ENCODE peak calls at places on chromosomes 6 and 20, in four cellular contexts. J, A, P and S are unnamed samples. For H3K4me1, the result is how much of the 10 kb centered on the place peaks cover.

GRCh38 chr6:158468666-158469065 is 91.2 kb upstream of the TMEM181 start:
- DNase-seq in P (no peak), J (no peak), A (no peak), S (peak)

GRCh38 chr6:110705543-110705942 is 109.7 kb downstream of the CDK19 start:
- DNase-seq in P (no peak), A (no peak), J (no peak), S (no peak)

GRCh38 chr20:21436186-21436585 is 38.9 kb upstream of the NKX2-4 start:
- DNase-seq in P (peak), A (no peak), J (no peak), S (no peak)

GRCh38 chr20:32050851-32051556 is 1.0 kb upstream of the HCK start:
- DNase-seq in J (peak), A (peak), P (no peak), S (peak)

GRCh38 chr6:22892452-22892851 is 323.1 kb downstream of the HDGFL1 start:
- DNase-seq in P (no peak), J (no peak), A (no peak), S (no peak)

GRCh38 chr6:67888546-67888885 is 746.6 kb upstream of the ADGRB3 start:
- DNase-seq in P (no peak), J (no peak), A (no peak), S (no peak)

GRCh38 chr20:39993737-39994136 is 695.3 kb downstream of the MAFB start:
- DNase-seq in A (no peak), P (no peak), J (no peak), S (no peak)

GRCh38 chr6:18053555-18054445 is 66.4 kb upstream of the KIF13A start:
- DNase-seq in P (no peak), A (no peak), J (no peak), S (no peak)

GRCh38 chr6:4776493-4776966 is 326 bp downstream of the CDYL start:
- DNase-seq in J (peak), P (no peak), A (no peak), S (peak)

GRCh38 chr20:50302463-50303041 is 111.9 kb downstream of the CEBPB start:
- DNase-seq in A (no peak), J (no peak), P (no peak), S (no peak)

GRCh38 chr6:20208687-20209378 is 3.4 kb downstream of the MBOAT1 start:
- DNase-seq in A (no peak), P (no peak), J (no peak), S (no peak)

GRCh38 chr6:142850653-142851434 is 94.1 kb downstream of the HIVEP2 start:
- DNase-seq in J (no peak), P (no peak), A (no peak), S (no peak)

GRCh38 chr6:5325173-5325572 is 63.9 kb downstream of the FARS2 start:
- DNase-seq in J (no peak), A (no peak), P (no peak), S (no peak)

GRCh38 chr20:13141541-13141940 is 79.5 kb upstream of the ISM1 start:
- DNase-seq in J (no peak), P (no peak), A (no peak), S (no peak)

GRCh38 chr6:106046116-106046853 is 39.9 kb upstream of the PRDM1 start:
- DNase-seq in A (no peak), J (no peak), P (no peak), S (no peak)

GRCh38 chr6:102701019-102701418 is 1307.5 kb downstream of the GRIK2 start:
- DNase-seq in A (no peak), J (no peak), P (no peak), S (no peak)

GRCh38 chr6:44668976-44669934 is 281.7 kb downstream of the CDC5L start:
- DNase-seq in P (no peak), J (peak), A (no peak), S (no peak)

GRCh38 chr6:33929575-33930288 is 125.9 kb upstream of the MLN start:
- DNase-seq in A (no peak), P (no peak), J (no peak), S (no peak)

GRCh38 chr6:138278326-138278725 is 60.0 kb upstream of the PBOV1 start:
- DNase-seq in A (peak), J (peak), P (no peak), S (peak)

GRCh38 chr6:28474441-28475219 is 31.3 kb upstream of the ZSCAN23 start:
- DNase-seq in J (no peak), A (peak), P (peak), S (peak)

GRCh38 chr6:100459291-100459690 is 5.4 kb downstream of the SIM1 start:
- DNase-seq in J (no peak), A (no peak), P (no peak), S (no peak)

GRCh38 chr6:100461273-100461919 is 3.3 kb downstream of the SIM1 start:
- DNase-seq in P (no peak), A (peak), J (peak), S (peak)

GRCh38 chr6:100461920-100462295 is 2.8 kb downstream of the SIM1 start:
- DNase-seq in P (no peak), A (no peak), J (no peak), S (no peak)

GRCh38 chr6:100462396-100462795 is 2.3 kb downstream of the SIM1 start:
- DNase-seq in A (no peak), P (no peak), J (no peak), S (no peak)

DNA sequence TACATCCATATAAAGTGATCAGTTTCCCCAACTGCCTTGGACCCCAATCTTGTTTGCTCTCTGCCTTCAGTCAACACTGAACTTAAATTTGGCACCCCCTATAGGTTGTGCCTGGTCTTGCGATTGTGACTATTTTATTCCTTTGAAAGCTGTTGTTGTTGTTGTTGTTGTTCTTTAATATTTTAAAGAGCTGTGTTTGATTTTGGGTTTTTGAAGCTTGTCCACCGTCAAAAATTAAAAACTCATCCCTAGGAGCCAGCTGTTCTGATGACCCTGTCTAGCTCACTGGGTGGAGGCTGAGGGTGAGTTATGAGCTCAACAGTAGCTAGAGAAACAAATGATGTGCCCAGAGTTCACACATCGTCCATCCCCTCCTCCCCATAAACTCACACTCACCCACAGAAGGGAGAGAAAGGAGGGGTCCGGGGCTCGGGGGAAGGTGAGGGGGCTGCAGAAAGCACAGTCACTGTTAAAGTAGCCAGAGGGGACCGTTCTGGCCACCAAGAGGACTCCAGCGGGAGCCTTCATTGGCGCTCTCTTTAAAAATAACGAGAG is 4.0 kb downstream of the SIM1 start:
- DNase-seq in A (peak), P (no peak), J (peak), S (peak)
- TF ChIP-seq CTCF in A (peak), P (peak), J (peak), S (peak)

DNA sequence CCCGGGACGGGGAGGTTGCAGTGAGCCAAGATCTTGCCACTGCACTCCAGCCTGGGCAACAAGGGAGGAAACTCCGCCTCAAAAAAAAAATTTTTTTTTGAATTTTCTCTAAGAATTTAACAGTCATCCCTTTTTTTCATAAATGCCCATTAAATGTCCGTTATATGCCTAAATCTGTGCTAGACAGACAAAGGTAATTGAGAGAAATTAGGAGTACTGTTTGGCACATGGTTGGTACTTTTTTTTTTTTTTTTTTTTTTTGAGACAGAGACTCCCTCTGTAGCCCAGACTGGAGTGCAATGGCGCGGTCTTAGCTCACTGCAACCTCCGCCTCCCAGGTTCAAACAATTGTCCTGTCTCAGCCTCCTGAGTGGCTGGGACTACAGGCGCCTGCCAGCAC is 1.7 kb downstream of the PCMT1 start:
- DNase-seq in J (no peak), P (no peak), A (no peak), S (no peak)
- H3K4me1 ChIP-seq in J (under half), P (under half), A (under half), S (under half)

DNA sequence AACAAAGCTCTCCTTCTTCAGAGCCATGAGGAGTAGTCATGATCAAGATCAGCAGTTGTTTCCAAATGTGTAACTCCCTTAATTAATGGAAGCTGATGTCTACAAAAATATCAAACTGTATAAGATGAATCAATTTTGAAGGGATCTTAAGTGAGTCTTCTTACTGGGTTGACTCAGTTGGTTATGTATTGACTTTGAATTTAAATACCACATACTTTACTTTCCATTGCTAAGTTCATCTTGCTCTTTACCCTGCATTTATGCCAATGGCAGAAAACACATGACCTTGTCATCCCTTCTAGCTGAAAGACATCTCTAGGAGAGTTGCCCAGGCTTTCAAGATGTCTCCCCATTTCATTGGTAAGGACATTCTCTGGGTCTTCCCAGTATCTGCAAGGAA is 123.2 kb upstream of the STMND1 start:
- DNase-seq in J (no peak), A (no peak), P (no peak), S (no peak)
- H3K9ac ChIP-seq in J (no peak), A (no peak), P (no peak), S (no peak)

DNA sequence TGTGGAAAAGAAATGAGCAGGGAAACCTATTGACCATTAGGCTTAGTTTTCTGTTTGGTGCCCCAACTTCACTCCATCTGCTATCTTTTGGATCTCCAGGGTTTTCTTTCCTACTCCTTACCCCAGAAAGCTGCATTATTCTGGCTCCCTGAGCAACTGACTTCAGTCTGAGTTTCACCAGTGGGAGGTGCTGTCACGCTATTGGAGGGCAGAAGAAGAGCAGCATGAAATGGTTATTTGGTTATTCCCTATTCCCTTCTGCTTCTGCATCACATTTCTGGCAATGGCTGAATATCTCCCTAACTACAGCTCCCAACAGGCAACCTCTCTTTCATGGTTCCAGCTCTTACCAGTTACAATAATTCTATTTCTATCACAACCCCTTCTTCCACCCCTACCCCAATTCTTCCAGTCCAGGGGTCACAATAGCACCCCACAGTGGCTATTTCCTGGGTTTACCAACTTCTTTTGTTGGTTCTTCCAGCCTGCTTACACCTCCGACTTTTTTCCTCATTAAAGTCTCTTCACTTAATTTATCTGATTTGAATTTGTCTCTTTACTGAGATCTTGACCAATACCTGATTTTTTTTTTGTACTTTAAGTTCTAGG is 311.5 kb downstream of the PLCB1 start:
- DNase-seq in J (no peak), P (no peak), A (peak), S (no peak)
- TF ChIP-seq CTCF in J (peak), P (peak), A (peak), S (peak)

DNA sequence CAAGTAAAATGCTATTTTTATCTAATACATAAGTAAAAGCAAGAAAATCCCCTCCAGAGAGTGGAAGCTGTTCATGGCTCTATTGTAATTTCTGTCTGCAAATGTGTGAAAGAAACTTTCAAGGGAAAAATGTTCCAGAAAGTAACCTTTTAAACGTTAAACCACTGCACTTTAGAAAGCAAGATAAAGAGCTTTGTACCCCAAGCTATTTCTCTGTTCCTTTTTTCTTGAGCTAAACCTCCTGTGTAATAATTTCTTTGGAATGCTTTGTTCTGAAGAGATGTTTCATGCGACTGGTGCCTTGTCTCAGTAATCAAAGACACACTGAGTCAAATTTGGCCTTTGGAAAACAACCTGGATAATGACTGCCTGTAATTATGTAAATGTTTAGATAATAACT is 38.3 kb downstream of the MYLIP start:
- DNase-seq in P (no peak), A (no peak), J (no peak), S (no peak)
- H3K4me1 ChIP-seq in P (under half), A (under half), J (under half), S (under half)

GRCh38 chr20:23637282-23638221 is at the start of gene CST3:
- DNase-seq in P (peak), A (peak), J (peak), S (peak)
- H3K9ac ChIP-seq in P (peak), A (peak), J (no peak), S (peak)

GRCh38 chr20:47396762-47397476 is 40.4 kb upstream of the ZMYND8 start:
- DNase-seq in P (no peak), A (no peak), J (no peak), S (no peak)
- TF ChIP-seq CTCF in P (no peak), A (no peak), J (no peak), S (no peak)

GRCh38 chr20:37406010-37406998 is 60.4 kb downstream of the SRC start:
- DNase-seq in J (no peak), P (no peak), A (no peak), S (peak)

GRCh38 chr20:37407573-37408002 is 61.6 kb downstream of the SRC start:
- DNase-seq in J (no peak), A (no peak), P (no peak), S (peak)

GRCh38 chr20:37407117-37407566 is 61.2 kb downstream of the SRC start:
- DNase-seq in A (no peak), P (no peak), J (no peak), S (no peak)

GRCh38 chr20:37408930-37409210 is 62.9 kb downstream of the SRC start:
- DNase-seq in P (no peak), J (no peak), A (no peak), S (no peak)

GRCh38 chr20:37408202-37408929 is 62.4 kb downstream of the SRC start:
- DNase-seq in P (no peak), J (no peak), A (peak), S (no peak)
- H3K4me1 ChIP-seq in P (under half), J (under half), A (under half), S (under half)

DNA sequence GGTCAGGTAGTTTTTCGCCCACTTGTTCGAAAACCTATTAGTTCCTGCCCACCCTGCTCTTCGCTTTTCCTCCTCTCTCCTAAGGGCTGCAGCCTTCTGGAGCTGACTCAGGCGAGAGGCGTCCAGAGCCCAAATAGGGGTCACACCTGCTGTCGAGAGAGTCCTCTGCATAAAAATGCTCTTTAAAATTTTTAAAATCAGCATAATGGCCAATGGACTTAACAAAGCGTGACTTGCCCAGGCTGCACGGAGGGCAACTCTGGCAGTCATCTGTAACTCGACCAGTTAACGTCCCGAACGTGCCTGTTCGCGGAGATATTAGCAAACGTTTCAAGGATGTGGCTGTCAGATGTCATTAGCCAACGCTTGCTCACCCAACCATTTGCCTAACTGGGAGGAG is 32.2 kb downstream of the TFAP2B start:
- DNase-seq in J (peak), A (no peak), P (no peak), S (peak)
- H3K9ac ChIP-seq in J (no peak), A (no peak), P (no peak), S (no peak)